ENCODE peak calls at places on chromosomes 2 and 18, in four cellular contexts. O is PC-9, N is cardiac muscle cell, Z is fibroblast of lung. V is an unnamed sample.

GRCh38 chr18:74944676-74945075 is 264.3 kb downstream of the PTGR3 start:
- DNase-seq in O (no peak), N (no peak), Z (peak; percentile 28), V (peak; percentile 2)

GRCh38 chr2:167550448-167550847 is 662.2 kb downstream of the XIRP2 start:
- DNase-seq in O (no peak), N (peak; percentile 46), Z (peak; percentile 22), V (peak; percentile 26)

GRCh38 chr2:187978341-187978740 is 313.3 kb upstream of the GULP1 start:
- DNase-seq in O (no peak), N (no peak), Z (no peak), V (no peak)

GRCh38 chr2:27494944-27495554 is at the start of gene FNDC4:
- DNase-seq in O (no peak), N (peak; percentile 68), Z (peak; percentile 18), V (peak; percentile 41)

GRCh38 chr18:52903858-52904257 is 563.9 kb downstream of the DCC start:
- DNase-seq in O (peak; percentile 36), N (peak; percentile 77), Z (no peak), V (peak; percentile 2)

GRCh38 chr2:72150157-72150960 is 2.7 kb upstream of the CYP26B1 start:
- DNase-seq in O (peak; percentile 72), N (peak; percentile 86), Z (peak; percentile 56), V (peak; percentile 83)

GRCh38 chr18:23077493-23078256 is 57.6 kb upstream of the CABLES1 start:
- DNase-seq in O (no peak), N (peak; percentile 9), Z (no peak), V (peak; percentile 18)

GRCh38 chr18:27175914-27176313 is 9.2 kb downstream of the CHST9 start:
- DNase-seq in O (no peak), N (peak; percentile 7), Z (no peak), V (no peak)

GRCh38 chr2:69566669-69567068 is 76.9 kb downstream of the AAK1 start:
- DNase-seq in O (no peak), N (no peak), Z (no peak), V (no peak)

GRCh38 chr2:189685540-189686229 is 11.2 kb downstream of the ANKAR start:
- DNase-seq in O (no peak), N (no peak), Z (peak; percentile 71), V (no peak)

GRCh38 chr18:36993068-36993467 is 164.1 kb downstream of the KIAA1328 start:
- DNase-seq in O (no peak), N (no peak), Z (peak; percentile 57), V (no peak)

GRCh38 chr18:68560128-68560527 is 154.8 kb downstream of the TMX3 start:
- DNase-seq in O (no peak), N (no peak), Z (no peak), V (no peak)

GRCh38 chr2:226376516-226377180 is 423.0 kb downstream of the IRS1 start:
- DNase-seq in O (no peak), N (no peak), Z (peak; percentile 14), V (no peak)

GRCh38 chr2:190119257-190119656 is 56.7 kb upstream of the MSTN start:
- DNase-seq in O (no peak), N (peak; percentile 34), Z (peak; percentile 25), V (no peak)

GRCh38 chr2:124586210-124586609 is 561.1 kb downstream of the CNTNAP5 start:
- DNase-seq in O (no peak), N (no peak), Z (no peak), V (no peak)

GRCh38 chr2:65453916-65454315 is 21.5 kb upstream of the SPRED2 start:
- DNase-seq in O (peak; percentile 98), N (no peak), Z (peak; percentile 69), V (no peak)

GRCh38 chr2:222743263-222743865 is 71.9 kb downstream of the MOGAT1 start:
- DNase-seq in O (no peak), N (no peak), Z (no peak), V (no peak)

GRCh38 chr2:239445771-239446524 is 45.1 kb upstream of the HDAC4 start:
- DNase-seq in O (no peak), N (no peak), Z (peak; percentile 29), V (no peak)

GRCh38 chr2:36483290-36483689 is 114.7 kb downstream of the FEZ2 start:
- DNase-seq in O (no peak), N (peak; percentile 30), Z (no peak), V (no peak)
- H3K4me1 ChIP-seq in O (peaks cover 66% of the 10 kb centered on the region), N (peaks cover 9% of the 10 kb centered on the region), Z (peaks cover 61% of the 10 kb centered on the region), V (peaks cover 99% of the 10 kb centered on the region)

DNA sequence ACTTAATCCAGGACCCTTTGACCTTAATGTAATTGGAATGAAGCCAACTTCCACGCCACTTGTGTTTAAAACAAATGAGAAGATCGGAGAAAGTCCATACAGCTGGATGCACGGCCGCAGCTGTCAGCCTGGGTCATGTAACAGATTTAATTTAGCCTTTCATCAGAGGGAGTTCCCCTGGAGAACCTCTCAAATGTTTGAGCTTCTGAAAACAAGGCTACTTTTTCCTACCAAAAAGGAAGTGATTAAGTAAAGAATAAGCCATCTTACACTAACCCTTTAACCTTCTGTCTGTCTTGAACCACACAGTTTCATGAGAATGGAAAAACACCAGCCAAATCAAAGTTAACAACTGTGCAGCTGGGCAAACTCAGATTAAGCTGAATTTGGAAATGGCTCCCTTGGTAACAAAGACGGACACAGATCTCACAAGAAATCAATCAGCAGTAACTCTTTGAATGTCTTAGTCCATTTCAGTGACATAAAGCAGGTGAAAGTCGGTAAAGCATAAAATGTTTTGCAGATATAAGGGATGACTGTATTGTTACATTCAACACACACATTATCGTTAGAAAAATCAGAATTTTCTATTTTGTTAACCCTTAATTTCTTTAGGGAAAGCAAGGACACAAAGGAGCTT is 103.5 kb downstream of the DOCK10 start:
- DNase-seq in O (no peak), N (peak; percentile 36), Z (peak; percentile 83), V (no peak)
- H3K4me3 ChIP-seq in O (no peak overlapping the region), N (no peak overlapping the region), Z (no peak overlapping the region), V (no peak overlapping the region)

GRCh38 chr2:11326692-11327211 is 17.7 kb downstream of the ROCK2 start:
- DNase-seq in O (no peak), N (no peak), Z (no peak), V (no peak)

GRCh38 chr2:11332596-11332995 is 11.8 kb downstream of the ROCK2 start:
- DNase-seq in O (no peak), N (no peak), Z (no peak), V (no peak)

GRCh38 chr2:11330457-11331142 is 13.8 kb downstream of the ROCK2 start:
- DNase-seq in O (no peak), N (no peak), Z (no peak), V (no peak)

GRCh38 chr2:11327871-11328270 is 16.6 kb downstream of the ROCK2 start:
- DNase-seq in O (no peak), N (no peak), Z (no peak), V (no peak)

GRCh38 chr2:11329759-11330158 is 14.7 kb downstream of the ROCK2 start:
- DNase-seq in O (no peak), N (no peak), Z (peak; percentile 29), V (no peak)
- H3K4me1 ChIP-seq in O (peaks cover 12% of the 10 kb centered on the region), N (peaks cover 9% of the 10 kb centered on the region), Z (peaks cover 3% of the 10 kb centered on the region), V (peaks cover 22% of the 10 kb centered on the region)

GRCh38 chr2:197706839-197707207 is 1.7 kb downstream of the MARS2 start:
- DNase-seq in O (no peak), N (no peak), Z (no peak), V (no peak)

GRCh38 chr2:197707316-197708213 is 2.4 kb downstream of the MARS2 start:
- DNase-seq in O (peak; percentile 40), N (peak; percentile 48), Z (peak; percentile 53), V (peak; percentile 57)

GRCh38 chr2:197705912-197706838 is 1.0 kb downstream of the MARS2 start:
- DNase-seq in O (no peak), N (no peak), Z (peak; percentile 27), V (no peak)

GRCh38 chr2:197710424-197711042 is 5.4 kb downstream of the MARS2 start:
- DNase-seq in O (no peak), N (no peak), Z (no peak), V (no peak)

DNA sequence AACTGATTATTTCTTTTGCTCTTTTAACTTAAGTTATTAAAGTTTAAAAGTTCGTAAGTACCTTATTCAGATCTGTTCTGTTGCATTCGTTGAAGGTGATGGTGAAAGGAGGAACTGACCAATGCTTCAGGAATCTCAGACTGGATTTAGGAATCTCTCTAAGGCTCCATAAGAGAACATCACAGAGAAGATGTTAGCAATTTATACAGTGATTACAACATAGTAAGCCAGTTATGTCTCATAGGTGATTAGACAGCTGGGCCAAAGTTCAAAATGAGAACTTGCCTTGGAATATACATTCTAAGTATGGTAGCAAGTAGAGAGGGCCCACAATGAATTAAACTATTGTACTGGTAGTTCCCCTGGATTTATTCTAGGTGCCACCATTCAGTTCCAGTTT is 3.2 kb downstream of the MARS2 start:
- DNase-seq in O (peak; percentile 69), N (no peak), Z (peak; percentile 74), V (no peak)
- H3K4me3 ChIP-seq in O (peak overlapping the region; percentile 98), N (peak overlapping the region; percentile 76), Z (no peak overlapping the region), V (peak overlapping the region; percentile 64)

GRCh38 chr2:63870679-63871078 is 29.0 kb downstream of the UGP2 start:
- DNase-seq in O (no peak), N (no peak), Z (no peak), V (peak; percentile 36)
- H3K4me1 ChIP-seq in O (peaks cover 11% of the 10 kb centered on the region), N (peaks cover 17% of the 10 kb centered on the region), Z (peaks cover 2% of the 10 kb centered on the region), V (peaks cover 41% of the 10 kb centered on the region)

DNA sequence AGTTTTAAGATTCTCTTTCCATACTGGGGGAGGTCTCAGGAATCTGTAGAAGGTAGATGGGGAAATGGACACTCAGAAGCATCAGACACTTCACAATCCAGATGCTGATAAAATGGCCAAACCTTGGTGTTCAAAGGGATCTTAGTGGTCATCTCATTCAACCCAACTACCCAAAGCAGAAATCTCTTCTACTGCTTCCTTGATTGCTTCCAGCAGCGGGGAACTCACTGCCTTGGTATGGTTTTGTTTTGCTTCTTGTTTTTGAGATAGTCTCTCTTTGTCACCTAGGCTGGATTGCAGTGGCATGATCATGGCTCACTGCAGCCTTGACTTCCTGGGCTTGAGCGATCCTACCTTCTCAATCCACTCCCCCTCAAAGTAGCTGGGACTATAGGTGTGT is 39.3 kb upstream of the PTMA start:
- DNase-seq in O (no peak), N (no peak), Z (no peak), V (no peak)
- H3K4me3 ChIP-seq in O (no peak overlapping the region), N (no peak overlapping the region), Z (no peak overlapping the region), V (no peak overlapping the region)

DNA sequence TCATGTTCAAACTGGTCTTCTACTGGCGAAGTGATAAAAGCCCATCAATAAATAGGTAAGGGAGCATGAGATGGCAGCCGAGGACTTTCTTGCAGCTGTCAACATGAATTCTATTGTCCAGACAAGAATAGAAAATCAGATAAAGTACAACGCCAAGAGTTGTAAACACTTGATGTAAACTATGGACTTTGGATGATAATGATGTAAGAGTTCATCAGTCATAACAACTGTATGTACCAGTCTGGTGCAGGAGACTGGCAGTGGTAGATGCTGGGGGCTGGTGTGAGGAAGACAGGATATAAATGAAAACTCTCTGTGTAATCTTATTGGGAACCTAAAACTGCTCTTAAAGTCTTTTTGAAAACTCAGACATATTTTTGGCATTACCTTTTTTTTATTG is 155.9 kb upstream of the RASGRP3 start:
- DNase-seq in O (no peak), N (no peak), Z (no peak), V (no peak)
- H3K4me1 ChIP-seq in O (no peaks in the 10 kb centered on the region), N (peaks cover 21% of the 10 kb centered on the region), Z (peaks cover 14% of the 10 kb centered on the region), V (peaks cover 13% of the 10 kb centered on the region)

GRCh38 chr2:9001778-9002177 is 1.7 kb downstream of the MBOAT2 start:
- DNase-seq in O (no peak), N (no peak), Z (no peak), V (no peak)
- H3K4me3 ChIP-seq in O (peak overlapping the region; percentile 83), N (peak overlapping the region; percentile 99), Z (peak overlapping the region; percentile 83), V (no peak overlapping the region)

GRCh38 chr18:56563568-56563967 is 74.8 kb downstream of the TXNL1 start:
- DNase-seq in O (no peak), N (peak; percentile 76), Z (no peak), V (peak; percentile 2)
- H3K4me1 ChIP-seq in O (peaks cover 10% of the 10 kb centered on the region), N (peaks cover 9% of the 10 kb centered on the region), Z (no peaks in the 10 kb centered on the region), V (no peaks in the 10 kb centered on the region)